ENCODE peak calls at places on chromosomes 12 and 14, in four cellular contexts. U, M, P and N are unnamed samples.

GRCh38 chr14:54299393-54300363 is 97.1 kb upstream of the CDKN3 start:
- DNase-seq in U (no peak), M (peak), P (no peak), N (no peak)

GRCh38 chr14:100476012-100476822 is 111.0 kb downstream of the BEGAIN start:
- DNase-seq in U (no peak), M (peak), P (peak), N (no peak)

GRCh38 chr12:104909761-104910160 is 48.3 kb downstream of the SLC41A2 start:
- DNase-seq in U (no peak), M (peak), P (no peak), N (no peak)

GRCh38 chr12:49750027-49750977 is 8.9 kb downstream of the TMBIM6 start:
- DNase-seq in U (peak), M (peak), P (peak), N (no peak)

GRCh38 chr14:92692822-92693226 is 55.6 kb downstream of the LGMN start:
- DNase-seq in U (no peak), M (peak), P (no peak), N (no peak)

GRCh38 chr14:94562019-94562418 is 777 bp downstream of the SERPINA4 start:
- DNase-seq in U (no peak), M (no peak), P (no peak), N (no peak)

GRCh38 chr14:45135181-45135580 is 549 bp upstream of the FANCM start:
- DNase-seq in U (no peak), M (peak), P (no peak), N (no peak)

GRCh38 chr12:126069549-126070165 is 1004.4 kb downstream of the AACS start:
- DNase-seq in U (peak), M (peak), P (peak), N (peak)

GRCh38 chr14:22478670-22479069 is 110.4 kb downstream of the DAD1 start:
- DNase-seq in U (no peak), M (peak), P (no peak), N (no peak)